ENCODE peak calls at places on chromosomes 7 and 10, in six cellular contexts. X is T47D, Z is OCI-M1, D is AG10803, J is NCI-H1105 treated with DMSO at 0.1 percent for 48 hours, U is NCI-H345. W is an unnamed sample.

GRCh38 chr7:41098846-41099245 is 604.0 kb downstream of the INHBA start:
- DNase-seq in X (no peak), Z (no peak), D (no peak), J (no peak), U (no peak), W (no peak)

GRCh38 chr7:30713397-30713796 is 31.1 kb upstream of the CRHR2 start:
- DNase-seq in X (no peak), Z (no peak), D (no peak), J (no peak), U (no peak), W (no peak)

GRCh38 chr7:17474724-17475344 is 176.4 kb downstream of the AHR start:
- DNase-seq in X (peak; percentile 19), Z (peak; percentile 55), D (no peak), J (no peak), U (no peak), W (no peak)

GRCh38 chr10:64682043-64682442 is 1160.8 kb downstream of the REEP3 start:
- DNase-seq in X (no peak), Z (no peak), D (no peak), J (no peak), U (no peak), W (no peak)

GRCh38 chr7:4791101-4791737 is 15.8 kb downstream of the AP5Z1 start:
- DNase-seq in X (no peak), Z (no peak), D (no peak), J (no peak), U (no peak), W (no peak)

GRCh38 chr10:15459218-15459617 is 88.1 kb upstream of the FAM171A1 start:
- DNase-seq in X (no peak), Z (no peak), D (no peak), J (no peak), U (no peak), W (no peak)

GRCh38 chr10:93701903-93702277 is 502 bp downstream of the FRA10AC1 start:
- DNase-seq in X (no peak), Z (peak; percentile 80), D (peak; percentile 56), J (no peak), U (peak; percentile 30), W (no peak)

GRCh38 chr10:8670461-8670860 is 616.0 kb downstream of the GATA3 start:
- DNase-seq in X (peak; percentile 59), Z (no peak), D (no peak), J (no peak), U (no peak), W (no peak)

GRCh38 chr10:69640196-69640980 is 10.3 kb downstream of the FAM241B start:
- DNase-seq in X (no peak), Z (no peak), D (no peak), J (no peak), U (no peak), W (no peak)

GRCh38 chr10:16789266-16789665 is 28.0 kb downstream of the RSU1 start:
- DNase-seq in X (no peak), Z (no peak), D (no peak), J (no peak), U (no peak), W (no peak)

GRCh38 chr7:11415101-11415500 is 416.9 kb downstream of the THSD7A start:
- DNase-seq in X (peak; percentile 91), Z (no peak), D (no peak), J (no peak), U (no peak), W (no peak)

GRCh38 chr7:77393261-77393660 is 22.9 kb downstream of the GSAP start:
- DNase-seq in X (no peak), Z (no peak), D (no peak), J (no peak), U (no peak), W (no peak)

GRCh38 chr7:132030161-132030568 is 473.7 kb upstream of the PODXL start:
- DNase-seq in X (no peak), Z (no peak), D (no peak), J (peak; percentile 90), U (peak; percentile 14), W (no peak)

GRCh38 chr7:77455334-77455733 is 39.2 kb upstream of the GSAP start:
- DNase-seq in X (no peak), Z (no peak), D (peak; percentile 92), J (no peak), U (no peak), W (no peak)

GRCh38 chr7:100825760-100826545 is 1.4 kb downstream of the EPHB4 start:
- DNase-seq in X (peak; percentile 48), Z (peak; percentile 74), D (peak; percentile 63), J (peak; percentile 3), U (no peak), W (peak; percentile 49)

GRCh38 chr10:21724695-21725371 is 190.8 kb downstream of the MLLT10 start:
- DNase-seq in X (peak; percentile 82), Z (peak; percentile 99), D (peak; percentile 99), J (peak; percentile 97), U (peak; percentile 95), W (peak; percentile 52)

GRCh38 chr7:81926154-81926553 is 156.3 kb upstream of the HGF start:
- DNase-seq in X (no peak), Z (no peak), D (peak; percentile 16), J (no peak), U (no peak), W (no peak)

GRCh38 chr7:96017877-96018276 is 245.5 kb downstream of the DYNC1I1 start:
- DNase-seq in X (no peak), Z (no peak), D (no peak), J (peak; percentile 90), U (no peak), W (no peak)

GRCh38 chr10:73799899-73800559 is 11.4 kb downstream of the NDST2 start:
- DNase-seq in X (no peak), Z (no peak), D (no peak), J (no peak), U (no peak), W (no peak)

GRCh38 chr10:67575530-67575929 is 120.5 kb downstream of the CTNNA3 start:
- DNase-seq in X (no peak), Z (no peak), D (no peak), J (no peak), U (no peak), W (no peak)

GRCh38 chr10:84845628-84846261 is 517.4 kb downstream of the CCSER2 start:
- DNase-seq in X (peak; percentile 86), Z (peak; percentile 45), D (no peak), J (peak; percentile 40), U (peak; percentile 27), W (peak; percentile 12)

GRCh38 chr10:92914478-92915066 is 66.3 kb downstream of the EXOC6 start:
- DNase-seq in X (peak; percentile 61), Z (peak; percentile 89), D (peak; percentile 43), J (peak; percentile 33), U (peak; percentile 37), W (peak; percentile 13)

W was measured in HuH-7.5.